ENCODE peak calls at places on chromosomes 4 and X, in seven cellular contexts. J is left ventricle myocardium inferior; B is psoas muscle; T is CD8-positive, alpha-beta T cell; K is neural progenitor cell; V is lower lobe of right lung; Y is spleen. E is an unnamed sample.

GRCh38 chr4:169188204-169188603 is 82.6 kb downstream of the SH3RF1 start:
- DNase-seq in V (no peak), T (no peak), K (no peak), B (no peak), Y (no peak), J (no peak), E (no peak)

GRCh38 chr4:140662082-140662869 is 93.5 kb upstream of the UCP1 start:
- DNase-seq in Y (no peak), T (no peak), B (no peak), V (no peak), K (no peak), J (no peak), E (no peak)

GRCh38 chr4:48944659-48945290 is 38.2 kb upstream of the OCIAD2 start:
- DNase-seq in Y (no peak), B (no peak), T (peak; percentile 4), J (no peak), K (peak; percentile 48), V (no peak), E (no peak)

GRCh38 chr4:75432683-75433082 is 81.5 kb downstream of the RCHY1 start:
- DNase-seq in K (peak; percentile 31), V (no peak), Y (no peak), B (no peak), T (no peak), J (no peak), E (no peak)

GRCh38 chr4:7652451-7652871 is 217.7 kb upstream of the PSAPL1 start:
- DNase-seq in V (peak; percentile 43), Y (peak; percentile 78), B (no peak), K (no peak), J (no peak), T (no peak), E (no peak)

GRCh38 chr4:151804821-151805220 is 44.0 kb upstream of the GATB start:
- DNase-seq in V (no peak), B (no peak), T (no peak), Y (no peak), K (peak; percentile 18), J (no peak), E (no peak)

GRCh38 chr4:84957509-84958420 is 8.7 kb downstream of the WDFY3 start:
- DNase-seq in K (no peak), J (no peak), Y (no peak), V (no peak), B (no peak), T (no peak), E (no peak)

GRCh38 chr4:123824524-123824923 is 427.9 kb downstream of the SPRY1 start:
- DNase-seq in T (no peak), K (no peak), Y (no peak), J (no peak), V (no peak), B (no peak), E (no peak)

GRCh38 chrX:94107981-94108380 is 434.0 kb downstream of the FAM133A start:
- DNase-seq in J (no peak), V (no peak), T (no peak), K (no peak), B (no peak), Y (no peak), E (no peak)

GRCh38 chr4:57318694-57319093 is 208.5 kb upstream of the IGFBP7 start:
- DNase-seq in K (no peak), Y (no peak), J (no peak), T (no peak), V (no peak), B (no peak), E (no peak)

GRCh38 chr4:183444953-183445543 is 612 bp downstream of the CDKN2AIP start:
- DNase-seq in T (no peak), B (no peak), Y (peak; percentile 95), K (no peak), J (peak; percentile 45), V (peak; percentile 72), E (no peak)

GRCh38 chrX:144946696-144947095 is 300.6 kb upstream of the SPANXN1 start:
- DNase-seq in Y (no peak), J (no peak), T (no peak), B (no peak), K (no peak), V (no peak), E (no peak)
- H3K9me3 ChIP-seq in Y (peaks cover 7% of the 10 kb centered on the region), J (peaks cover 7% of the 10 kb centered on the region), T (no peaks in the 10 kb centered on the region), B (no peaks in the 10 kb centered on the region), K (no peaks in the 10 kb centered on the region), V (no peaks in the 10 kb centered on the region), E (no peaks in the 10 kb centered on the region)

DNA sequence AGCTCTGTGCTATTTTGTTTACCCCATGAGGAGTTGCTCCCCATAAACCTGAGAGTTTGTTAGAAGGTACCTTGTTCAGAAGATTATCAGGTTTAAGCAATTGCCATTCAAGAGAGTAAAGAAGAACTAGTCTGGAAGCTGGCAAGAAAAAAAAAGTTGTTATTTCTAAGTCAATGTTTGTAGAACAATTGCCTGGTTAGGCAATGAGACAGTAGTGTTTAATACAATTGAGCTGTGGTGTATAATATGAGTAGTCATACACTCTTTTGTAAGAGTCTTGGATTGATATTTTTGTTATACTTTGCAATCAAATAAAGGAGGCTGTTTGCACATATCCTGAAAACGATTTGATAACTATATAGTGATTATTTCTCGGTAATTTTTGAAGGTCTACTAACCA is 44.7 kb downstream of the GALNT7 start:
- DNase-seq in B (no peak), K (no peak), Y (no peak), J (no peak), V (no peak), T (no peak), E (no peak)
- H3K4me1 ChIP-seq in B (no peaks in the 10 kb centered on the region), K (peaks cover 26% of the 10 kb centered on the region), Y (no peaks in the 10 kb centered on the region), J (peaks cover 21% of the 10 kb centered on the region), V (no peaks in the 10 kb centered on the region), T (no peaks in the 10 kb centered on the region), E (peaks cover 71% of the 10 kb centered on the region)

DNA sequence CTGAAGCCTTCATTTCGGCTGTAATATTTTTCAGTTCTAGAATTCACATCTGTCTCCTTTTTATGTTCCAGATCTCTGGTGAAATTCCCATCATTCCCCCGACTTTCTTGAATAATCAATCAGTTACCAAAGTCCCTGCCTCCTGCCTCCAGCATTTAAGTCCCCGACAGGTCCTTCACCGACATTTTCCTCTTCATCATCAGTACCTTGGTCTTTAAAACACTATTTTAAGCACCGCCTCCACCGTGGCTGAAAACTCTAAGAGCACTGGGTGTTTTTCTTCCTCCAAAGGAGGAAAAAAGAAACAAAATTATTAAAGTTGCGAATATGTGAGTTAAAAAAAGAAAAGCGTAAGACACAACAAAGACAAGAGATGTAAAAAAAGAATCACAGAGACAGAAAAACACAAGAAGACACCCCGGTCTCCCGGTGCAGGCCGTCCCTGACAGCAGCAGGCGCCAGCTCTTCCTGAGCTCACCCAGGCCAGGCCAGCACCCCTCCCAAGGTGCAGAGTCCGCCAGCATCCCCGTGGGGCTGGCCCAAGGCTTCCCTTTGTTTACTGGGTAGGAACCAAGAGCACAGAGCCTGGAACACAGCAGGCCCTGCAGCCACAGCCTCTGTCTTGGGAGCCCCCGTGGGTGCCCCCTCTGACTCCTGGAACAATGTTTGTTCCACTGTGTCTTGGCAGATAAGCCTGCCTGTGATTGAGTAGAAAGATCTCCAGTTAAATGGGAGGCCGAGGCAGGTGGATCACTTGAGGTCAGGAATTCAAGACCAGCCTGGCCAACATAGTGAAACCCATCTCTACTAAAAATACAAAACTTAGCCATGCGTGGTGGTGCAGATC is 49.3 kb upstream of the CPLX1 start:
- DNase-seq in Y (no peak), V (no peak), J (no peak), B (no peak), T (no peak), K (no peak), E (no peak)
- TF ChIP-seq CTCF in Y (no peak), V (no peak), J (no peak), B (no peak), T (no peak), K (no peak), E (no peak)

GRCh38 chr4:24913099-24913445 is 230 bp upstream of the CCDC149 start:
- DNase-seq in Y (no peak), J (no peak), K (no peak), V (no peak), B (no peak), T (no peak), E (no peak)
- H3K9me3 ChIP-seq in Y (peaks cover 17% of the 10 kb centered on the region), J (peaks cover 19% of the 10 kb centered on the region), K (peaks cover 6% of the 10 kb centered on the region), V (peaks cover 3% of the 10 kb centered on the region), B (no peaks in the 10 kb centered on the region), T (no peaks in the 10 kb centered on the region), E (no peaks in the 10 kb centered on the region)

DNA sequence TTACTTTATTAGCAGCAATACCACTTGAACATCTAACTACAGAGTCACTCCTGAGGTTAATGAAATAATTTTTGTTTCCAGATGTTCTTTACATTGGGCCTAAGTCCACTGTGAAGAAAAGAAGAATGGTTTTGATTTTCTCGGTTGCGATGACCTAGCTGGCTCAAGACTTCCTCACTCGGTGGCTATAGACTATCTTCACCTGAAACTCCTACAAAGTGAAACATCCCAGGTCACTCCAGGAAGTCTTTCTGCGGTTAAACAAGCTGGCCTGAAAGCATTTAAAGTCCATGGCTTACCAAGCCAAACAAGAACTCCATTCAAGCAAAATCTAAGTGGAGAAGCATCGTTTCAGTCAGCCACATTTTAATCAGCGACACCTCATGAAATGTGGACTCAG is 13.7 kb upstream of the SORBS2 start:
- DNase-seq in J (no peak), T (no peak), K (no peak), B (no peak), V (no peak), Y (no peak), E (no peak)
- H3K4me1 ChIP-seq in J (peaks cover 2% of the 10 kb centered on the region), T (no peaks in the 10 kb centered on the region), K (peaks cover 2% of the 10 kb centered on the region), B (no peaks in the 10 kb centered on the region), V (no peaks in the 10 kb centered on the region), Y (no peaks in the 10 kb centered on the region), E (no peaks in the 10 kb centered on the region)

DNA sequence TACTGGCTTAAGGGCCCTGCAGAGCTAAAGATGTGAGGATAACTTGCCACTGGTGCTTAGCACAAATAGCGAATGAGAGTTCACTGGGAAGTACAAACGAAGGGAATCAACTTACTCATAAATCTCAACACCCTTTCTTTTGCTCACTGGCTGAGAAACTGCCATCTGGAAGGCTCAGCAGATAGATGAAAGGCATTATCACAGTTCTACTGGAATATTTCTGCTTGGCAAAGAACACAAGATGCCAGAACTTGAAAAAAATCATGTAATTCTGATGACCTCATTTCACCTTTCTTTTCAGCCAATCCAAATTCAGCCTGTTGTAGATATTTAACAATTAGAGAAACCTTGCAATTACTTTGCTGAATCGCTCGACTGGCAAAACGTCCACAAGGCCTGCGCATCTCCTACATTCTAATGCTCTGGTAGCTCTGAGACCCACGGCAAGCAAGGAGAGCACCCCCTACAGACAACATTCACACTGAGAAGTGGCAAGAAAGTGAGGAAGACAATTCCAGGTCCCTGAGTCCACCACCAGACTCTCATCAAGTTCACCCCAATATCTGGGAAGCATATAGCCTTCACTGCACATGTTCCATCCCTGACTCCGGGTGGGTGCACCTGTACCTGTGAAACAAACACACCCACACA is 27.5 kb downstream of the TSPAN5 start:
- DNase-seq in T (no peak), Y (no peak), V (no peak), K (no peak), B (no peak), J (no peak), E (no peak)
- TF ChIP-seq CTCF in T (no peak), Y (no peak), V (no peak), K (peak; percentile 40), B (no peak), J (no peak), E (no peak)